ENCODE peak calls at places on chromosomes 2 and 18, in six cellular contexts. N, W, G, D, Z and A are unnamed samples.

GRCh38 chr2:227597993-227598392 is 700 bp upstream of the SCYGR2 start:
- DNase-seq in W (no peak), G (no peak), N (no peak), Z (no peak), D (no peak), A (no peak)

GRCh38 chr2:124836415-124836814 is 811.3 kb downstream of the CNTNAP5 start:
- DNase-seq in D (no peak), W (no peak), Z (no peak), N (no peak), G (peak; percentile 71), A (peak; percentile 73)

GRCh38 chr2:212970132-212970531 is 181.3 kb downstream of the IKZF2 start:
- DNase-seq in D (peak; percentile 45), G (peak; percentile 61), N (no peak), Z (no peak), W (no peak), A (peak; percentile 75)

GRCh38 chr2:187434342-187434785 is 13.7 kb downstream of the CALCRL start:
- DNase-seq in G (peak; percentile 41), W (no peak), D (no peak), Z (no peak), N (no peak), A (peak; percentile 78)

GRCh38 chr2:239716009-239716408 is 309.1 kb downstream of the NDUFA10 start:
- DNase-seq in W (no peak), Z (no peak), D (no peak), G (no peak), N (no peak), A (no peak)

GRCh38 chr2:112257575-112257974 is 2.7 kb upstream of the ZC3H8 start:
- DNase-seq in Z (no peak), D (no peak), G (peak; percentile 38), N (no peak), W (no peak), A (no peak)

GRCh38 chr2:28896906-28897305 is 2.4 kb downstream of the WDR43 start:
- DNase-seq in N (no peak), D (no peak), G (peak; percentile 29), W (peak; percentile 23), Z (no peak), A (no peak)

GRCh38 chr2:3107567-3107966 is 270.1 kb downstream of the EIPR1 start:
- DNase-seq in Z (no peak), W (no peak), G (no peak), D (no peak), N (no peak), A (no peak)

GRCh38 chr2:230443540-230443939 is 27.5 kb downstream of the SP100 start:
- DNase-seq in D (no peak), N (no peak), Z (no peak), W (no peak), G (peak; percentile 44), A (peak; percentile 19)

GRCh38 chr18:54229660-54230059 is 5.2 kb upstream of the MBD2 start:
- DNase-seq in Z (no peak), D (no peak), N (no peak), W (no peak), G (no peak), A (no peak)

GRCh38 chr2:41197781-41198180 is 745.9 kb upstream of the SLC8A1 start:
- DNase-seq in W (no peak), G (peak; percentile 35), N (no peak), D (no peak), Z (no peak), A (no peak)

GRCh38 chr2:24418166-24418843 is 58.0 kb upstream of the ITSN2 start:
- DNase-seq in N (no peak), G (no peak), D (no peak), Z (no peak), W (no peak), A (no peak)

GRCh38 chr18:56641714-56642331 is 3.4 kb upstream of the TXNL1 start:
- DNase-seq in W (no peak), Z (no peak), G (peak; percentile 22), N (no peak), D (peak; percentile 11), A (peak; percentile 60)

GRCh38 chr18:79422022-79422782 is 26.5 kb downstream of the NFATC1 start:
- DNase-seq in D (no peak), Z (no peak), W (no peak), G (peak; percentile 55), N (no peak), A (no peak)

GRCh38 chr2:69565431-69565839 is 78.1 kb downstream of the AAK1 start:
- DNase-seq in W (no peak), Z (peak; percentile 70), D (no peak), G (peak; percentile 27), N (peak; percentile 51), A (no peak)

GRCh38 chr2:238771193-238771592 is 76.7 kb upstream of the TWIST2 start:
- DNase-seq in Z (no peak), D (peak; percentile 4), W (no peak), G (peak; percentile 31), N (peak; percentile 25), A (peak; percentile 58)

GRCh38 chr18:13726972-13727331 is 479 bp downstream of the RNMT start:
- DNase-seq in D (no peak), W (peak; percentile 37), Z (peak; percentile 78), G (peak; percentile 48), N (no peak), A (peak; percentile 83)

GRCh38 chr18:53324353-53324752 is 900.1 kb downstream of the MBD2 start:
- DNase-seq in D (no peak), G (no peak), N (no peak), Z (no peak), W (no peak), A (no peak)

GRCh38 chr2:60794271-60794863 is 38.3 kb downstream of the PAPOLG start:
- DNase-seq in Z (peak; percentile 69), N (no peak), W (no peak), D (no peak), G (peak; percentile 35), A (peak; percentile 20)

GRCh38 chr2:140502951-140503630 is 1627.7 kb downstream of the LRP1B start:
- DNase-seq in Z (peak; percentile 75), N (no peak), G (peak; percentile 93), W (peak; percentile 37), D (peak; percentile 88), A (peak; percentile 0)

GRCh38 chr18:78293940-78294401 is 685.6 kb upstream of the SALL3 start:
- DNase-seq in G (no peak), D (no peak), W (no peak), Z (no peak), N (no peak), A (no peak)